ENCODE peak calls at places on chromosomes 5 and 9, in seven cellular contexts. One of them, this sample, is unnamed.

GRCh38 chr5:116747881-116748280 is 173.3 kb upstream of the SEMA6A start:
- DNase-seq in progenitor cell of endocrine pancreas: no peak
- DNase-seq in endothelial cell: no peak
- DNase-seq in tibial artery: no peak
- DNase-seq in nephron progenitor cell: no peak
- DNase-seq in pancreas: no peak
- DNase-seq in OCI-LY7: no peak
- DNase-seq in this sample: no peak

GRCh38 chr5:78995521-78995920 is 10.4 kb upstream of the ARSB start:
- DNase-seq in progenitor cell of endocrine pancreas: no peak
- DNase-seq in endothelial cell: no peak
- DNase-seq in tibial artery: no peak
- DNase-seq in nephron progenitor cell: no peak
- DNase-seq in pancreas: no peak
- DNase-seq in OCI-LY7: no peak
- DNase-seq in this sample: no peak

GRCh38 chr9:35832814-35833213 is 3.8 kb downstream of the TMEM8B start:
- DNase-seq in progenitor cell of endocrine pancreas: no peak
- DNase-seq in endothelial cell: no peak
- DNase-seq in tibial artery: no peak
- DNase-seq in nephron progenitor cell: no peak
- DNase-seq in pancreas: no peak
- DNase-seq in OCI-LY7: no peak
- DNase-seq in this sample: no peak

GRCh38 chr5:86979801-86980510 is 287.7 kb upstream of the RASA1 start:
- DNase-seq in progenitor cell of endocrine pancreas: no peak
- DNase-seq in endothelial cell: no peak
- DNase-seq in tibial artery: no peak
- DNase-seq in nephron progenitor cell: no peak
- DNase-seq in pancreas: no peak
- DNase-seq in OCI-LY7: no peak
- DNase-seq in this sample: no peak

GRCh38 chr5:141954193-141954592 is 3.8 kb downstream of the PCDH12 start:
- DNase-seq in progenitor cell of endocrine pancreas: no peak
- DNase-seq in endothelial cell: no peak
- DNase-seq in tibial artery: no peak
- DNase-seq in nephron progenitor cell: no peak
- DNase-seq in pancreas: no peak
- DNase-seq in OCI-LY7: peak; percentile 41
- DNase-seq in this sample: no peak

GRCh38 chr5:132003170-132003744 is 8.2 kb downstream of the ACSL6 start:
- DNase-seq in progenitor cell of endocrine pancreas: no peak
- DNase-seq in endothelial cell: peak; percentile 37
- DNase-seq in tibial artery: no peak
- DNase-seq in nephron progenitor cell: peak; percentile 49
- DNase-seq in pancreas: peak; percentile 49
- DNase-seq in OCI-LY7: no peak
- DNase-seq in this sample: peak; percentile 64

GRCh38 chr9:84216151-84216550 is 124.4 kb downstream of the SLC28A3 start:
- DNase-seq in progenitor cell of endocrine pancreas: no peak
- DNase-seq in endothelial cell: no peak
- DNase-seq in tibial artery: no peak
- DNase-seq in nephron progenitor cell: no peak
- DNase-seq in pancreas: no peak
- DNase-seq in OCI-LY7: no peak
- DNase-seq in this sample: no peak

GRCh38 chr9:107760469-107761242 is 271.1 kb upstream of the KLF4 start:
- DNase-seq in progenitor cell of endocrine pancreas: no peak
- DNase-seq in endothelial cell: no peak
- DNase-seq in tibial artery: peak; percentile 59
- DNase-seq in nephron progenitor cell: no peak
- DNase-seq in pancreas: no peak
- DNase-seq in OCI-LY7: no peak
- DNase-seq in this sample: no peak

GRCh38 chr9:95079461-95079860 is 238.0 kb downstream of the FANCC start:
- DNase-seq in progenitor cell of endocrine pancreas: no peak
- DNase-seq in endothelial cell: no peak
- DNase-seq in tibial artery: peak; percentile 19
- DNase-seq in nephron progenitor cell: no peak
- DNase-seq in pancreas: no peak
- DNase-seq in OCI-LY7: no peak
- DNase-seq in this sample: no peak

GRCh38 chr5:85049020-85049419 is 664.3 kb upstream of the EDIL3 start:
- DNase-seq in progenitor cell of endocrine pancreas: no peak
- DNase-seq in endothelial cell: peak; percentile 12
- DNase-seq in tibial artery: no peak
- DNase-seq in nephron progenitor cell: peak; percentile 3
- DNase-seq in pancreas: no peak
- DNase-seq in OCI-LY7: no peak
- DNase-seq in this sample: no peak

GRCh38 chr5:84381501-84382362 is 2.9 kb downstream of the EDIL3 start:
- DNase-seq in progenitor cell of endocrine pancreas: no peak
- DNase-seq in endothelial cell: no peak
- DNase-seq in tibial artery: peak; percentile 28
- DNase-seq in nephron progenitor cell: no peak
- DNase-seq in pancreas: no peak
- DNase-seq in OCI-LY7: no peak
- DNase-seq in this sample: no peak

DNA sequence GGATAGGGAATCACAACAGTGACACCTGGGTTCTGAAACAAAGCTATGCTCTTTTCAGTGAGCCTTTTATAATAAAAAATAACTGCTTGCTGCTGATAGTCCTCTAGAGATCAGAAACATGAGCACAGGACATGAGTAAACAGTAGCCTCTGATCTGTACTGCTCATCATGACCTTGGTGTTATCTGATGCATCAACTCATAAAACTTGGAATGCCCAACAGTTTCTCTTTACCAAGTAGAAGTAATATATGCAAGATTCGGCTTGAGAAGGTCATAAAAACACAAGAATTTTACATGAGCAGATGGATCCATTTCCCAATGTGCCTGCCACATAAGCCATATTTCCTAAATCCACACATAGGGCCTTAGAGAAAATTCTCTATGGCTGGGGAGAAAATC is 318.3 kb upstream of the GRAMD2B start:
- DNase-seq in progenitor cell of endocrine pancreas: no peak
- DNase-seq in endothelial cell: no peak
- DNase-seq in tibial artery: no peak
- DNase-seq in nephron progenitor cell: no peak
- DNase-seq in pancreas: no peak
- DNase-seq in OCI-LY7: no peak
- DNase-seq in this sample: no peak
- TF ChIP-seq CTCF in progenitor cell of endocrine pancreas: no peak
- TF ChIP-seq CTCF in endothelial cell: no peak
- TF ChIP-seq CTCF in tibial artery: no peak
- TF ChIP-seq CTCF in nephron progenitor cell: no peak
- TF ChIP-seq CTCF in pancreas: no peak
- TF ChIP-seq CTCF in OCI-LY7: no peak
- TF ChIP-seq CTCF in this sample: no peak

GRCh38 chr9:5264219-5264595 is 33.0 kb downstream of the INSL4 start:
- DNase-seq in progenitor cell of endocrine pancreas: no peak
- DNase-seq in endothelial cell: no peak
- DNase-seq in tibial artery: no peak
- DNase-seq in nephron progenitor cell: no peak
- DNase-seq in pancreas: no peak
- DNase-seq in OCI-LY7: no peak
- DNase-seq in this sample: no peak

GRCh38 chr9:5269249-5269715 is 35.2 kb downstream of the RLN2 start:
- DNase-seq in progenitor cell of endocrine pancreas: no peak
- DNase-seq in endothelial cell: no peak
- DNase-seq in tibial artery: no peak
- DNase-seq in nephron progenitor cell: no peak
- DNase-seq in pancreas: no peak
- DNase-seq in OCI-LY7: no peak
- DNase-seq in this sample: no peak

GRCh38 chr9:5265939-5266338 is 34.7 kb downstream of the INSL4 start:
- DNase-seq in progenitor cell of endocrine pancreas: no peak
- DNase-seq in endothelial cell: no peak
- DNase-seq in tibial artery: no peak
- DNase-seq in nephron progenitor cell: no peak
- DNase-seq in pancreas: no peak
- DNase-seq in OCI-LY7: peak; percentile 12
- DNase-seq in this sample: no peak

DNA sequence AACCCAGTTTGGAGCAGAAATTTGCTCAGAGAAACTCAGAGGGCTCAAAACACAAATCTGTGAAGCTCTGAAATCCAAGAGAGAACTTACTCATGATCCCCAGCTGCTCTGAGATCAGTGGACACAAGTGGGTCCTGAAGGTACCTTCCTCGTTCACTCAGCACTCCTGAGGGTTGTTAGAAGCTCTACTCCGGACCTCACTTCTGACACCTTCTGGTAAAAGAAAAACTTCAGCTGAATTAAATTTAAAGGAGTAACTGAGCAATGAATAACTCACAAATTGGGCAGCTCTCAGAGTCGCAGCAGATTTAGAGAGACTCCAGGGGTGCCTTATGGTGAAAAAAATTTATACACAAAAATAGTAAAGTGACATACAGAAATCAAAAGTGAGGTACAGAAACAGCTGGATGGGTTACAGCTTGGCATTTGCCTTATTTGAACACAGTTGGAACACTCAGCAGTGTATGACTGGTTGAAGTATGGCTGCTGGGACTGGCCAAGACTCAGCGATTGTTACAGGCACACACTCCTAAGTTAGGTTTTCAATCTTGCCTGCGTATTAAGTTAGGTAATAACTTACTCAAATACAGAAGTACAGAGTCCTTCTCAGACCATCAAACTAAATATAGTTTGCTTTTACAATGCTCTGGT is 32.5 kb downstream of the INSL4 start:
- DNase-seq in progenitor cell of endocrine pancreas: no peak
- DNase-seq in endothelial cell: no peak
- DNase-seq in tibial artery: no peak
- DNase-seq in nephron progenitor cell: no peak
- DNase-seq in pancreas: no peak
- DNase-seq in OCI-LY7: peak; percentile 19
- DNase-seq in this sample: no peak
- TF ChIP-seq CTCF in progenitor cell of endocrine pancreas: peak; percentile 12
- TF ChIP-seq CTCF in endothelial cell: no peak
- TF ChIP-seq CTCF in tibial artery: peak; percentile 17
- TF ChIP-seq CTCF in nephron progenitor cell: no peak
- TF ChIP-seq CTCF in pancreas: no peak
- TF ChIP-seq CTCF in OCI-LY7: peak; percentile 43
- TF ChIP-seq CTCF in this sample: peak; percentile 26

DNA sequence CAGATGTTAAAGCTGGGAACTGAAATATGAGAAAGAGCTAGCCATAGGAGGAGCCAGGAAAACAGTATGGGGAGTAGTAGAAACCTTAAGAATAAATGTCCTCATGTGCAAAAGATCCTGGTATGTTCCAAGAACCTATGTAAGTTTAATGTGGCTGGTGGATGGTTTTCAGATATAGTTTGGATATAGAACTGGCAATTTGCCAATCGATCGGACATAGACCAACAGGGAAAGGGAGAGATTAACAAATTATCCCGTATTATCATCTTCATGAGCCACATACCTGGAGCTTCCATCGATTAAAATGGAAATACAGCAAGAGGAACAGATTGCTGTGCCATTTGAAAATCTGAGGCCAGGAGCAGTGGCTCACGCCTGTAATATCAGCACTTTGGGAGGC is 388.7 kb downstream of the PRELID2 start:
- DNase-seq in progenitor cell of endocrine pancreas: no peak
- DNase-seq in endothelial cell: no peak
- DNase-seq in tibial artery: no peak
- DNase-seq in nephron progenitor cell: no peak
- DNase-seq in pancreas: no peak
- DNase-seq in OCI-LY7: no peak
- DNase-seq in this sample: no peak
- TF ChIP-seq CTCF in progenitor cell of endocrine pancreas: no peak
- TF ChIP-seq CTCF in endothelial cell: no peak
- TF ChIP-seq CTCF in tibial artery: no peak
- TF ChIP-seq CTCF in nephron progenitor cell: no peak
- TF ChIP-seq CTCF in pancreas: no peak
- TF ChIP-seq CTCF in OCI-LY7: no peak
- TF ChIP-seq CTCF in this sample: no peak

GRCh38 chr5:113760486-113760885 is 247.0 kb downstream of the YTHDC2 start:
- DNase-seq in progenitor cell of endocrine pancreas: no peak
- DNase-seq in endothelial cell: no peak
- DNase-seq in tibial artery: no peak
- DNase-seq in nephron progenitor cell: no peak
- DNase-seq in pancreas: no peak
- DNase-seq in OCI-LY7: no peak
- DNase-seq in this sample: no peak

GRCh38 chr5:113759505-113760145 is 246.1 kb downstream of the YTHDC2 start:
- DNase-seq in progenitor cell of endocrine pancreas: no peak
- DNase-seq in endothelial cell: no peak
- DNase-seq in tibial artery: no peak
- DNase-seq in nephron progenitor cell: no peak
- DNase-seq in pancreas: no peak
- DNase-seq in OCI-LY7: no peak
- DNase-seq in this sample: no peak

GRCh38 chr5:113761594-113761993 is 248.1 kb downstream of the YTHDC2 start:
- DNase-seq in progenitor cell of endocrine pancreas: no peak
- DNase-seq in endothelial cell: no peak
- DNase-seq in tibial artery: no peak
- DNase-seq in nephron progenitor cell: no peak
- DNase-seq in pancreas: no peak
- DNase-seq in OCI-LY7: no peak
- DNase-seq in this sample: no peak

DNA sequence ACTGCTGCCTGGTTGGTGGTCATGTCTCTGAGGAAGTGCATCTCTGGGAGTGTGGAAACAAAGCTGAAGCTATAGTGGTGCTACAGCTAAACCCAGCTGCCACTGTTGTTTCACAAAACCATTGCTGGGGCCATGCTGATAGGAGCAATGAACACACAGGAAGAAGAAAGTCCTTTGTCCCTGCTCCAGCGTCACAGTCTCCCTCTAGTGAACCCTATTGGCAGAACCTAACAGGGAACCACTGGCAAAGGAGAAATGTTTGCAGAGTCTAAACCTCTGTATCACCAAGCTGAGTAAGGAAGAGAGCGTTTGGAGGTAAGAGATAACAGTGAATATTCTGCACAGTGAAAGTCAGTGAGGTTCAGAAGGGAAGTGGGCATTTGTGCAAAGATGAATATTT is 244.0 kb downstream of the YTHDC2 start:
- DNase-seq in progenitor cell of endocrine pancreas: no peak
- DNase-seq in endothelial cell: no peak
- DNase-seq in tibial artery: no peak
- DNase-seq in nephron progenitor cell: no peak
- DNase-seq in pancreas: no peak
- DNase-seq in OCI-LY7: no peak
- DNase-seq in this sample: no peak
- TF ChIP-seq CTCF in progenitor cell of endocrine pancreas: no peak
- TF ChIP-seq CTCF in endothelial cell: no peak
- TF ChIP-seq CTCF in tibial artery: no peak
- TF ChIP-seq CTCF in nephron progenitor cell: no peak
- TF ChIP-seq CTCF in pancreas: no peak
- TF ChIP-seq CTCF in OCI-LY7: no peak
- TF ChIP-seq CTCF in this sample: no peak

DNA sequence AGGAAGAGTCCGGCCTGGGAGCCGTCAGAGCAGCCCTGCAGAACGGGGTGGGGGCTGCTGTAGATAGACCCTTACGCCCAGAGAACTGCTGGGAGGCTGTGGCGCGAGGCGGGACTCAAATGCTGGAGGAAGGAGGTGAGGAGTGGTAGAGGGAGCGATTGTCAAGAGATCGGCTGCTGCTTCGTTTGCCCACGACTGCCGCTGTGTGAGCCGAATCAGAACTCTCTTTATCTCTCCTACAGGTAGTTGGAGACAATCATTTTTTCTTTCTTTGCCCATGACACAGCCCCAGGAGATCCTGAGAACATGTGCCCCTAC is 446 bp downstream of the ZNF79 start:
- DNase-seq in progenitor cell of endocrine pancreas: no peak
- DNase-seq in endothelial cell: no peak
- DNase-seq in tibial artery: peak; percentile 39
- DNase-seq in nephron progenitor cell: no peak
- DNase-seq in pancreas: no peak
- DNase-seq in OCI-LY7: peak; percentile 27
- DNase-seq in this sample: no peak
- TF ChIP-seq CTCF in progenitor cell of endocrine pancreas: no peak
- TF ChIP-seq CTCF in endothelial cell: no peak
- TF ChIP-seq CTCF in tibial artery: no peak
- TF ChIP-seq CTCF in nephron progenitor cell: no peak
- TF ChIP-seq CTCF in pancreas: no peak
- TF ChIP-seq CTCF in OCI-LY7: no peak
- TF ChIP-seq CTCF in this sample: no peak